ENCODE peak calls at places on chromosomes 3 and 15, in seven cellular contexts. F is Right ventricle myocardium superior; W is RCC 7860; J is endothelial cell of umbilical vein; U is epithelial cell of esophagus; M is stimulated activated naive CD8-positive, alpha-beta T cell treated with anti-CD3 and anti-CD28 coated beads, Interleukin-15, amount 100 ng/mL, for 72 hours; H is B cell. D is an unnamed sample.

GRCh38 chr3:123015596-123015995 is 12.0 kb downstream of the SEMA5B start:
- DNase-seq in J (no peak), M (no peak), H (no peak), F (no peak), W (no peak), U (no peak), D (no peak)

GRCh38 chr15:40847225-40847961 is 3.5 kb downstream of the SPINT1 start:
- DNase-seq in W (no peak), M (no peak), F (peak; percentile 70), U (peak; percentile 82), H (peak; percentile 69), J (no peak), D (peak; percentile 89)

GRCh38 chr3:122787872-122788271 is 5.8 kb downstream of the HSPBAP1 start:
- DNase-seq in W (no peak), U (no peak), H (no peak), F (no peak), J (no peak), M (no peak), D (no peak)

GRCh38 chr15:79311901-79312553 is 1.1 kb downstream of the TMED3 start:
- DNase-seq in U (no peak), M (no peak), J (no peak), W (no peak), H (no peak), F (no peak), D (no peak)

GRCh38 chr3:58237940-58238681 is 519 bp downstream of the ABHD6 start:
- DNase-seq in M (no peak), U (no peak), F (peak; percentile 76), J (peak; percentile 18), W (no peak), H (peak; percentile 53), D (peak; percentile 30)

GRCh38 chr15:32870240-32871033 is 152.6 kb downstream of the GREM1 start:
- DNase-seq in J (no peak), U (peak; percentile 81), H (no peak), M (no peak), F (no peak), W (peak; percentile 90), D (peak; percentile 74)

GRCh38 chr3:101988591-101988990 is 139.3 kb downstream of the NFKBIZ start:
- DNase-seq in J (no peak), U (peak; percentile 77), F (no peak), W (peak; percentile 22), H (no peak), M (peak; percentile 8), D (peak; percentile 66)

GRCh38 chr3:123143669-123144411 is 57.9 kb upstream of the SEC22A start:
- DNase-seq in W (peak; percentile 63), J (no peak), H (no peak), U (no peak), M (no peak), F (no peak), D (peak; percentile 68)

GRCh38 chr15:70248116-70249025 is 150.7 kb upstream of the TLE3 start:
- DNase-seq in U (no peak), F (no peak), H (no peak), W (no peak), M (no peak), J (no peak), D (peak; percentile 39)

GRCh38 chr15:97521894-97522293 is 438.6 kb upstream of the ARRDC4 start:
- DNase-seq in H (no peak), U (peak; percentile 20), W (no peak), F (peak; percentile 67), J (peak; percentile 25), M (no peak), D (peak; percentile 38)

GRCh38 chr3:60160792-60161175 is 1090.5 kb downstream of the FHIT start:
- DNase-seq in U (no peak), J (no peak), F (no peak), H (no peak), W (no peak), M (no peak), D (no peak)

GRCh38 chr3:25173610-25174009 is 254.5 kb upstream of the RARB start:
- DNase-seq in U (no peak), H (no peak), F (no peak), W (no peak), J (no peak), M (no peak), D (no peak)

GRCh38 chr3:43753743-43754142 is 63.0 kb downstream of the ABHD5 start:
- DNase-seq in J (peak; percentile 62), H (no peak), M (no peak), F (no peak), W (peak; percentile 89), U (peak; percentile 68), D (peak; percentile 86)

GRCh38 chr3:149382091-149382467 is 4.6 kb upstream of the TM4SF1 start:
- DNase-seq in U (peak; percentile 73), J (no peak), F (no peak), W (peak; percentile 73), H (no peak), M (no peak), D (peak; percentile 67)

GRCh38 chr3:89173546-89173945 is 66.1 kb downstream of the EPHA3 start:
- DNase-seq in W (no peak), F (no peak), M (no peak), H (no peak), U (no peak), J (no peak), D (no peak)

GRCh38 chr3:64748244-64748894 is 60.6 kb upstream of the ADAMTS9 start:
- DNase-seq in F (no peak), J (no peak), W (no peak), H (no peak), M (no peak), U (no peak), D (no peak)

GRCh38 chr3:147030274-147030673 is 376.1 kb downstream of the ZIC4 start:
- DNase-seq in J (no peak), U (no peak), M (no peak), H (no peak), W (no peak), F (no peak), D (no peak)

GRCh38 chr15:25512957-25513356 is 74.1 kb upstream of the UBE3A start:
- DNase-seq in F (no peak), H (no peak), J (no peak), M (no peak), W (no peak), U (no peak), D (no peak)

GRCh38 chr15:101359365-101359947 is 64.4 kb upstream of the SNRPA1 start:
- DNase-seq in F (no peak), M (no peak), H (no peak), W (no peak), U (peak; percentile 92), J (no peak), D (peak; percentile 9)

GRCh38 chr15:88656760-88657221 is 18.0 kb downstream of the ISG20 start:
- DNase-seq in W (no peak), M (no peak), F (no peak), H (peak; percentile 88), J (no peak), U (no peak), D (no peak)

GRCh38 chr3:102224171-102224570 is 210.6 kb upstream of the ZPLD1 start:
- DNase-seq in M (no peak), H (peak; percentile 23), F (no peak), U (peak; percentile 54), W (peak; percentile 45), J (peak; percentile 45), D (peak; percentile 62)

GRCh38 chr15:60421544-60421943 is 23.8 kb upstream of the ANXA2 start:
- DNase-seq in U (peak; percentile 65), M (no peak), W (peak; percentile 58), J (peak; percentile 77), F (no peak), H (no peak), D (peak; percentile 62)

GRCh38 chr3:59609967-59610366 is 560.1 kb upstream of the CFAP20DC start:
- DNase-seq in W (peak; percentile 19), F (peak; percentile 75), U (peak; percentile 37), J (no peak), H (no peak), M (no peak), D (peak; percentile 58)